ENCODE peak calls at places on chromosomes 2 and 18, in nine cellular contexts. Z, H, M, G, P, C, K, F and N are unnamed samples.

GRCh38 chr18:25353080-25353479 is 1.1 kb upstream of the ZNF521 start:
- DNase-seq in Z (no peak), H (no peak), M (no peak), G (no peak), P (no peak), C (no peak), K (no peak), F (no peak), N (no peak)

GRCh38 chr2:75199428-75200011 is at the start of gene TACR1:
- DNase-seq in Z (peak; percentile 64), H (peak; percentile 64), M (peak; percentile 72), G (peak; percentile 79), P (peak; percentile 78), C (peak; percentile 31), K (peak; percentile 85), F (peak; percentile 49), N (peak; percentile 76)

GRCh38 chr2:114192362-114192761 is 250.1 kb upstream of the DPP10 start:
- DNase-seq in Z (no peak), H (no peak), M (no peak), G (no peak), P (no peak), C (no peak), K (no peak), F (no peak), N (no peak)

GRCh38 chr2:112004246-112004645 is 50.8 kb upstream of the TMEM87B start:
- DNase-seq in Z (peak; percentile 58), H (peak; percentile 46), M (no peak), G (no peak), P (peak; percentile 30), C (no peak), K (peak; percentile 91), F (peak; percentile 66), N (peak; percentile 86)

GRCh38 chr18:50099725-50100414 is 95.1 kb downstream of the MYO5B start:
- DNase-seq in Z (no peak), H (peak; percentile 25), M (no peak), G (no peak), P (peak; percentile 31), C (no peak), K (no peak), F (no peak), N (no peak)

GRCh38 chr2:159176555-159176954 is 109.9 kb downstream of the WDSUB1 start:
- DNase-seq in Z (no peak), H (no peak), M (peak; percentile 55), G (no peak), P (no peak), C (no peak), K (no peak), F (no peak), N (no peak)

GRCh38 chr2:126890136-126890961 is 8.3 kb upstream of the TEX51 start:
- DNase-seq in Z (no peak), H (no peak), M (no peak), G (no peak), P (no peak), C (no peak), K (no peak), F (no peak), N (no peak)

GRCh38 chr2:215137741-215138340 is 585 bp downstream of the ABCA12 start:
- DNase-seq in Z (no peak), H (no peak), M (no peak), G (no peak), P (no peak), C (no peak), K (no peak), F (no peak), N (no peak)

DNA sequence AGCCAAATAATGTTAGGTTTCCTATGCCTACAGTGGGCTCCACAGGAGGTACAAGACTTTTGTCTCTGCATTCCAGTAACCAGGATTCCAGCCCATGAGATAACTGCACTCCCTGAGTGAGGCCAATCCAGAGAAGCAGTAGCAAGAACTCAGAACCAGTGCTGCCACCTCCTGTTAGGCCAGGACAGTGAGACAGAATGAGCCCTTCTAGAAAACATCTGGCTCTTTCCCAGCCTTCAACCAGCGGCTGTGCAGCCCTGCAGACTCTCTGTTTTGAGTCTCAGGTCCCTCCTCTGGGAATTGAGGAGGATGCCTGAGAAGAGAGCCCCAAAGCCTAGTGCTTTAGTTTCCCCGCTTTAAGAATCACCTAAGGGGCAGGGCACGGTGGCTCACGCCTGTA is 44.2 kb downstream of the ARID5A start:
- DNase-seq in Z (no peak), H (no peak), M (no peak), G (no peak), P (no peak), C (no peak), K (no peak), F (no peak), N (peak; percentile 48)
- TF ChIP-seq CTCF in Z (no peak), H (peak; percentile 39), M (no peak), G (no peak), P (no peak), C (peak; percentile 59), K (no peak), F (no peak), N (no peak)

GRCh38 chr2:11761259-11761658 is 14.8 kb downstream of the LPIN1 start:
- DNase-seq in Z (no peak), H (no peak), M (no peak), G (no peak), P (no peak), C (no peak), K (no peak), F (no peak), N (no peak)

GRCh38 chr2:11758639-11759038 is 12.2 kb downstream of the LPIN1 start:
- DNase-seq in Z (no peak), H (no peak), M (no peak), G (no peak), P (no peak), C (no peak), K (no peak), F (no peak), N (no peak)

GRCh38 chr2:11754705-11755026 is 8.2 kb downstream of the LPIN1 start:
- DNase-seq in Z (no peak), H (no peak), M (no peak), G (no peak), P (no peak), C (no peak), K (no peak), F (no peak), N (no peak)

GRCh38 chr2:11757101-11757500 is 10.7 kb downstream of the LPIN1 start:
- DNase-seq in Z (no peak), H (no peak), M (no peak), G (no peak), P (no peak), C (no peak), K (no peak), F (no peak), N (no peak)

GRCh38 chr2:11758187-11758586 is 11.8 kb downstream of the LPIN1 start:
- DNase-seq in Z (no peak), H (no peak), M (no peak), G (no peak), P (no peak), C (no peak), K (no peak), F (no peak), N (no peak)
- TF ChIP-seq CTCF in Z (no peak), H (no peak), M (no peak), G (no peak), P (no peak), C (no peak), K (no peak), F (no peak), N (no peak)

DNA sequence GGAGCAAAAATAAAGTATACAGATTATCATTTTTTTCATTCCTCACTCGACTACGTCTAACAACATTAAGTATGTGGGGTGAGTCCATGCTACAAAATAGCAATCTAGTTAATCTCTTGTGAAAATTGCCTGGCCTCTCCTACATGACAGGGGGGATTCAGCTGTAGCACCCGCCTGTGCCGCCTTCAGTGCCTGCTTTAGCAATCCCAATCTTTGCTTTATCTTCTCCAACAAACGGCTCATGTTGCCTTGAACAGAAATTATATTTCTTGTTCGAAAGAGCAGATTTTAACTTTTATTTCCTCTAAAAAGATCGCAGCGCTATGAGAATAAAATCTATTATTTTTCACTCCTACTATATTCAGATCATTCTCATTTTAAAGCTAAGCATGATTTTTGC is 2.4 kb upstream of the SOX11 start:
- DNase-seq in Z (no peak), H (no peak), M (no peak), G (no peak), P (no peak), C (no peak), K (no peak), F (no peak), N (no peak)
- TF ChIP-seq CTCF in Z (no peak), H (no peak), M (no peak), G (no peak), P (no peak), C (no peak), K (no peak), F (no peak), N (no peak)

GRCh38 chr2:146312899-146313298 is 1531.9 kb upstream of the ACVR2A start:
- DNase-seq in Z (no peak), H (no peak), M (no peak), G (no peak), P (peak; percentile 1), C (no peak), K (no peak), F (no peak), N (no peak)
- TF ChIP-seq CTCF in Z (no peak), H (no peak), M (peak; percentile 20), G (peak; percentile 40), P (no peak), C (peak; percentile 17), K (no peak), F (no peak), N (peak; percentile 39)

GRCh38 chr2:232315049-232315922 is 63.3 kb upstream of the ALPP start:
- DNase-seq in Z (peak; percentile 77), H (peak; percentile 58), M (no peak), G (peak; percentile 67), P (peak; percentile 70), C (peak; percentile 85), K (peak; percentile 81), F (peak; percentile 65), N (peak; percentile 50)
- TF ChIP-seq CTCF in Z (peak; percentile 15), H (peak; percentile 13), M (no peak), G (peak; percentile 33), P (no peak), C (peak; percentile 46), K (peak; percentile 46), F (peak; percentile 3), N (no peak)